ENCODE peak calls at places on chromosomes 3 and 15, in six cellular contexts. One of them, this sample, is unnamed. For H3K36me3, the result is how much of the 10 kb centered on the place peaks cover.

GRCh38 chr3:140359198-140359995 is 318.5 kb upstream of the TRIM42 start:
- DNase-seq in right lobe of liver: no peak
- DNase-seq in IMR-90: no peak
- DNase-seq in CD8-positive, alpha-beta memory T cell: no peak
- DNase-seq in SJSA1: no peak
- DNase-seq in mesenchymal stem cell: no peak
- DNase-seq in this sample: no peak

GRCh38 chr15:66964111-66964738 is 101.2 kb upstream of the SMAD3 start:
- DNase-seq in right lobe of liver: no peak
- DNase-seq in IMR-90: no peak
- DNase-seq in CD8-positive, alpha-beta memory T cell: no peak
- DNase-seq in SJSA1: no peak
- DNase-seq in mesenchymal stem cell: no peak
- DNase-seq in this sample: no peak

GRCh38 chr3:57918123-57918837 is 89.9 kb upstream of the FLNB start:
- DNase-seq in right lobe of liver: no peak
- DNase-seq in IMR-90: peak
- DNase-seq in CD8-positive, alpha-beta memory T cell: no peak
- DNase-seq in SJSA1: peak
- DNase-seq in mesenchymal stem cell: peak
- DNase-seq in this sample: no peak

GRCh38 chr3:125332504-125332903 is 42.6 kb downstream of the ZNF148 start:
- DNase-seq in right lobe of liver: no peak
- DNase-seq in IMR-90: no peak
- DNase-seq in CD8-positive, alpha-beta memory T cell: no peak
- DNase-seq in SJSA1: no peak
- DNase-seq in mesenchymal stem cell: no peak
- DNase-seq in this sample: no peak

GRCh38 chr15:100330629-100331215 is 11.1 kb downstream of the ADAMTS17 start:
- DNase-seq in right lobe of liver: no peak
- DNase-seq in IMR-90: no peak
- DNase-seq in CD8-positive, alpha-beta memory T cell: peak
- DNase-seq in SJSA1: no peak
- DNase-seq in mesenchymal stem cell: no peak
- DNase-seq in this sample: peak

GRCh38 chr3:112973325-112974177 is 1.4 kb downstream of the CD200R1 start:
- DNase-seq in right lobe of liver: no peak
- DNase-seq in IMR-90: no peak
- DNase-seq in CD8-positive, alpha-beta memory T cell: peak
- DNase-seq in SJSA1: no peak
- DNase-seq in mesenchymal stem cell: no peak
- DNase-seq in this sample: peak

GRCh38 chr3:128794788-128795649 is 69.0 kb downstream of the RAB7A start:
- DNase-seq in right lobe of liver: peak
- DNase-seq in IMR-90: peak
- DNase-seq in CD8-positive, alpha-beta memory T cell: peak
- DNase-seq in SJSA1: peak
- DNase-seq in mesenchymal stem cell: peak
- DNase-seq in this sample: peak

GRCh38 chr15:101187820-101188516 is 63.9 kb downstream of the CHSY1 start:
- DNase-seq in right lobe of liver: no peak
- DNase-seq in IMR-90: peak
- DNase-seq in CD8-positive, alpha-beta memory T cell: no peak
- DNase-seq in SJSA1: no peak
- DNase-seq in mesenchymal stem cell: peak
- DNase-seq in this sample: no peak

GRCh38 chr15:60829416-60829815 is 350.5 kb upstream of the ICE2 start:
- DNase-seq in right lobe of liver: no peak
- DNase-seq in IMR-90: no peak
- DNase-seq in CD8-positive, alpha-beta memory T cell: no peak
- DNase-seq in SJSA1: no peak
- DNase-seq in mesenchymal stem cell: peak
- DNase-seq in this sample: no peak

GRCh38 chr15:61857169-61857829 is 202.9 kb downstream of the VPS13C start:
- DNase-seq in right lobe of liver: no peak
- DNase-seq in IMR-90: no peak
- DNase-seq in CD8-positive, alpha-beta memory T cell: no peak
- DNase-seq in SJSA1: no peak
- DNase-seq in mesenchymal stem cell: no peak
- DNase-seq in this sample: no peak

GRCh38 chr3:13416002-13416793 is 3.9 kb downstream of the NUP210 start:
- DNase-seq in right lobe of liver: no peak
- DNase-seq in IMR-90: no peak
- DNase-seq in CD8-positive, alpha-beta memory T cell: peak
- DNase-seq in SJSA1: no peak
- DNase-seq in mesenchymal stem cell: no peak
- DNase-seq in this sample: no peak

GRCh38 chr3:40843851-40844548 is 319.2 kb downstream of the ZNF621 start:
- DNase-seq in right lobe of liver: no peak
- DNase-seq in IMR-90: no peak
- DNase-seq in CD8-positive, alpha-beta memory T cell: no peak
- DNase-seq in SJSA1: peak
- DNase-seq in mesenchymal stem cell: peak
- DNase-seq in this sample: no peak

GRCh38 chr15:36126194-36126593 is 453.2 kb upstream of the CDIN1 start:
- DNase-seq in right lobe of liver: no peak
- DNase-seq in IMR-90: no peak
- DNase-seq in CD8-positive, alpha-beta memory T cell: no peak
- DNase-seq in SJSA1: no peak
- DNase-seq in mesenchymal stem cell: no peak
- DNase-seq in this sample: no peak

GRCh38 chr3:28980631-28981030 is 300.2 kb upstream of the RBMS3 start:
- DNase-seq in right lobe of liver: no peak
- DNase-seq in IMR-90: no peak
- DNase-seq in CD8-positive, alpha-beta memory T cell: no peak
- DNase-seq in SJSA1: no peak
- DNase-seq in mesenchymal stem cell: no peak
- DNase-seq in this sample: no peak

GRCh38 chr3:3015472-3016089 is 94.6 kb downstream of the IL5RA start:
- DNase-seq in right lobe of liver: no peak
- DNase-seq in IMR-90: peak
- DNase-seq in CD8-positive, alpha-beta memory T cell: no peak
- DNase-seq in SJSA1: no peak
- DNase-seq in mesenchymal stem cell: peak
- DNase-seq in this sample: no peak

GRCh38 chr3:59766165-59766872 is 716.5 kb upstream of the CFAP20DC start:
- DNase-seq in right lobe of liver: no peak
- DNase-seq in IMR-90: peak
- DNase-seq in CD8-positive, alpha-beta memory T cell: no peak
- DNase-seq in SJSA1: no peak
- DNase-seq in mesenchymal stem cell: peak
- DNase-seq in this sample: no peak

DNA sequence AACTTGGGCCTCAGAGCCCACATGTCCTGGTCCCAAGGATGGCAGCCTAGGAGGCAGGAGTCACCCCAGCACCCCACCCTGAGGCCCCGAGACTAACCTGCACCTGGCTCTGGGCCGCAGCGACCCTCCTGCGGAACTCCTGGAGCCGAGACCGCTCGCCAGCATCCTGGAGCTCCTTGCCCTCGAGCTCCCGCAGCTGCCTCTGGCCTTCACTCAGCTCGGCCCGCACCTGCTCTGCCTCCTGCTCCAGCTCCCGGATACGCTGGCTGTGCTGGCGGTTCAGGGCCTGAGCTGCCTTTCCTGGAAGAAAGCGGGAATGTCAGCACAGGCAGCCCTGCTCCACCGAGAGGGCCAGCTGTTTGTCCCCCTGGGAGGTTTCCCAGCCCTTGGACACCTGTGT is 13.2 kb downstream of the KIF7 start:
- DNase-seq in right lobe of liver: no peak
- DNase-seq in IMR-90: no peak
- DNase-seq in CD8-positive, alpha-beta memory T cell: no peak
- DNase-seq in SJSA1: no peak
- DNase-seq in mesenchymal stem cell: no peak
- DNase-seq in this sample: no peak
- H3K36me3 ChIP-seq in right lobe of liver: under half
- H3K36me3 ChIP-seq in IMR-90: under half
- H3K36me3 ChIP-seq in CD8-positive, alpha-beta memory T cell: under half
- H3K36me3 ChIP-seq in SJSA1: half or more
- H3K36me3 ChIP-seq in mesenchymal stem cell: under half
- H3K36me3 ChIP-seq in this sample: under half

GRCh38 chr15:74128785-74129350 is 1.5 kb upstream of the ISLR2 start:
- DNase-seq in right lobe of liver: no peak
- DNase-seq in IMR-90: no peak
- DNase-seq in CD8-positive, alpha-beta memory T cell: no peak
- DNase-seq in SJSA1: no peak
- DNase-seq in mesenchymal stem cell: no peak
- DNase-seq in this sample: peak
- H3K4me3 ChIP-seq in right lobe of liver: no peak
- H3K4me3 ChIP-seq in IMR-90: no peak
- H3K4me3 ChIP-seq in CD8-positive, alpha-beta memory T cell: no peak
- H3K4me3 ChIP-seq in SJSA1: no peak
- H3K4me3 ChIP-seq in mesenchymal stem cell: no peak
- H3K4me3 ChIP-seq in this sample: no peak

GRCh38 chr15:51982770-51983103 is 11.2 kb upstream of the LEO1 start:
- DNase-seq in right lobe of liver: no peak
- DNase-seq in IMR-90: no peak
- DNase-seq in CD8-positive, alpha-beta memory T cell: no peak
- DNase-seq in SJSA1: no peak
- DNase-seq in mesenchymal stem cell: no peak
- DNase-seq in this sample: no peak

DNA sequence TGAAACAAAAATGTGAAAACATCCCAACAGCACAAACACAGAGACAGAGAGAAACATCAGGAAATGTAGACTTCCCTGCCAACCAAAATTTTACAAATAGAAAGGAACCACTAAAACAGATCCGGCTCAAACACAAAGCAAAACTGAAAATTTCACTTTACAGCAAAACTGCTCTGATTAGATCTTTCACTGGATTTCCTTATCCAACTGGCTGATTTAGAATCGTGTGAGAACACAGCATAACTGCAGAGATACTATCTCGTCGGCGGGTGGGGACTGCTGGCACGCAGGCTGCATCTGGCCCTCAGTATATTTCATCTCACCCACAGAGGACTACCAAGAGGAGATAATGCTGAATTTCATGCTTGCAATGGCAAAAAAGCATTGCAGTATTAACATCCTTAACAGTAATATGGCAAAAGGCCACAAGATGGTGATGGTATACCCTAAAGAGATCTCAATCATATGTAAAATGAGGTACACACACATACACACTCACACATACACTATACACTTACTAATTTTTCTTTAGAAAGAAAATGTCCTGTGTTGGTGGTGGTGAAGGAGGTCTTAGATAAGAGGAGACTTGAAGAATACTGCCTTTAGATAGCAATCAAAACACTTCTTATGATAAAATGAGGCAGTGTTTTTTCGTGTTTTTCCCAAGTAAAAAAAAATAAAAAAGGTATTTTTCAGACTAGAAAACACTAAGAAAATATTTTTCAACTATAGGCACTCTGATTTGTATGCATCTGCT is 10.6 kb upstream of the LEO1 start:
- DNase-seq in right lobe of liver: no peak
- DNase-seq in IMR-90: peak
- DNase-seq in CD8-positive, alpha-beta memory T cell: peak
- DNase-seq in SJSA1: peak
- DNase-seq in mesenchymal stem cell: peak
- DNase-seq in this sample: peak
- H3K27ac ChIP-seq in right lobe of liver: peak
- H3K27ac ChIP-seq in IMR-90: peak
- H3K27ac ChIP-seq in CD8-positive, alpha-beta memory T cell: peak
- H3K27ac ChIP-seq in SJSA1: peak
- H3K27ac ChIP-seq in mesenchymal stem cell: no peak
- H3K27ac ChIP-seq in this sample: peak

DNA sequence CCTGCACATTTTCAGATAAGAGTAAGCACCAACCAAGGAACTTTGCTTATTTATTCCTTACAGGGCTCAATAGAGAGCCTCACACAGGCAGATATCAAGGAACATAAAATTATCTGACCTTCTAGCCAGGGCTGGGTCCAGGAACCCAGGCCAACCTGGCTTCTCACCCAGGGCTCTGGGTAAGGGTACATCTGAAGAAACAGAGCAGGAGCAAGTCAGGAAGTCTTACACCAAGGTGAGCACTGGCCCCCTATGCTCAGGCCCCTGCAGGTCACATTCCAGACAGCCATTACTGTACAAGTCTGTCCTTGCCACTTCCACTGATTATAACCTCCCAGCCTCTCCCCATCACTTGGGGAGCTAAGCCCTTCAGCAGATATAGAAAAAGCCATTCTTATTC is 19.1 kb downstream of the TF start:
- DNase-seq in right lobe of liver: no peak
- DNase-seq in IMR-90: no peak
- DNase-seq in CD8-positive, alpha-beta memory T cell: no peak
- DNase-seq in SJSA1: no peak
- DNase-seq in mesenchymal stem cell: no peak
- DNase-seq in this sample: no peak
- H3K36me3 ChIP-seq in right lobe of liver: half or more
- H3K36me3 ChIP-seq in IMR-90: under half
- H3K36me3 ChIP-seq in CD8-positive, alpha-beta memory T cell: under half
- H3K36me3 ChIP-seq in SJSA1: under half
- H3K36me3 ChIP-seq in mesenchymal stem cell: under half
- H3K36me3 ChIP-seq in this sample: under half

GRCh38 chr3:9951962-9952805 is at the start of gene PRRT3:
- DNase-seq in right lobe of liver: no peak
- DNase-seq in IMR-90: peak
- DNase-seq in CD8-positive, alpha-beta memory T cell: peak
- DNase-seq in SJSA1: no peak
- DNase-seq in mesenchymal stem cell: peak
- DNase-seq in this sample: peak
- H3K4me3 ChIP-seq in right lobe of liver: peak
- H3K4me3 ChIP-seq in IMR-90: peak
- H3K4me3 ChIP-seq in CD8-positive, alpha-beta memory T cell: peak
- H3K4me3 ChIP-seq in SJSA1: peak
- H3K4me3 ChIP-seq in mesenchymal stem cell: peak
- H3K4me3 ChIP-seq in this sample: peak

DNA sequence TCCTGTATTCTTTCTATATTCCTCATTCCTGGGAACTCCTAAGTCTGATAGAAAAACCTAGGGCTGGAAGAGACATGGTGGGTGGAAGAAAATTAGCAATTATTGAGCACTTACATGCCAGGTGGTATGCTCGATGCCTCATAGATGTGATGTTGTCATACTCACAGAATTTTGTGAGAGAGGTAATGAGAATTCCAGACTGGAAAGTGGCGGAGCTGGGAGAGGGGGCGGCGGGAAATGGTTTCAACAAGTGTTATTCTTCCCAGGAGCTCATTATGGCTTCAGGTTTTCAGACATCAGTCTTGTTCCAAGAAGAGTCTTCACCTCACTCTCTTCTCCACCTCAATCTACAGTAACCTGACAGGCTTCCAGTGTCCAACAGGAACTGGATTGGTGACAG is 16.2 kb downstream of the TIMP4 start:
- DNase-seq in right lobe of liver: no peak
- DNase-seq in IMR-90: no peak
- DNase-seq in CD8-positive, alpha-beta memory T cell: no peak
- DNase-seq in SJSA1: no peak
- DNase-seq in mesenchymal stem cell: no peak
- DNase-seq in this sample: no peak
- H3K27ac ChIP-seq in right lobe of liver: no peak
- H3K27ac ChIP-seq in IMR-90: no peak
- H3K27ac ChIP-seq in CD8-positive, alpha-beta memory T cell: no peak
- H3K27ac ChIP-seq in SJSA1: no peak
- H3K27ac ChIP-seq in mesenchymal stem cell: no peak
- H3K27ac ChIP-seq in this sample: no peak